ENCODE peak calls at places on chromosomes 13 and 19, in five cellular contexts. One of them, this sample, is unnamed.

GRCh38 chr19:16386619-16387240 is 62.1 kb downstream of the KLF2 start:
- DNase-seq in ascending aorta: no peak
- DNase-seq in NCI-H1694 treated with DMSO at 0.1 percent for 48 hours: peak
- DNase-seq in BE2C: peak
- DNase-seq in body of pancreas: peak
- DNase-seq in this sample: peak

GRCh38 chr19:15331419-15332310 is 674 bp downstream of the BRD4 start:
- DNase-seq in NCI-H1694 treated with DMSO at 0.1 percent for 48 hours: no peak
- DNase-seq in BE2C: peak
- DNase-seq in body of pancreas: peak
- DNase-seq in ascending aorta: no peak
- DNase-seq in this sample: peak

GRCh38 chr19:39083983-39084731 is at the start of gene ACP7:
- DNase-seq in ascending aorta: no peak
- DNase-seq in NCI-H1694 treated with DMSO at 0.1 percent for 48 hours: no peak
- DNase-seq in BE2C: no peak
- DNase-seq in body of pancreas: peak
- DNase-seq in this sample: no peak

GRCh38 chr13:31556376-31556775 is 182.9 kb upstream of the RXFP2 start:
- DNase-seq in BE2C: no peak
- DNase-seq in body of pancreas: no peak
- DNase-seq in NCI-H1694 treated with DMSO at 0.1 percent for 48 hours: no peak
- DNase-seq in ascending aorta: no peak
- DNase-seq in this sample: no peak

GRCh38 chr13:23621316-23621645 is 51.1 kb downstream of the TNFRSF19 start:
- DNase-seq in body of pancreas: no peak
- DNase-seq in NCI-H1694 treated with DMSO at 0.1 percent for 48 hours: no peak
- DNase-seq in ascending aorta: no peak
- DNase-seq in BE2C: no peak
- DNase-seq in this sample: no peak

GRCh38 chr13:30133976-30134375 is 173.4 kb downstream of the KATNAL1 start:
- DNase-seq in NCI-H1694 treated with DMSO at 0.1 percent for 48 hours: no peak
- DNase-seq in body of pancreas: no peak
- DNase-seq in ascending aorta: no peak
- DNase-seq in BE2C: no peak
- DNase-seq in this sample: no peak

GRCh38 chr19:49475995-49476880 is 2.2 kb downstream of the FLT3LG start:
- DNase-seq in body of pancreas: no peak
- DNase-seq in ascending aorta: no peak
- DNase-seq in BE2C: peak
- DNase-seq in NCI-H1694 treated with DMSO at 0.1 percent for 48 hours: peak
- DNase-seq in this sample: peak

GRCh38 chr19:29831041-29831548 is 19.3 kb downstream of the CCNE1 start:
- DNase-seq in NCI-H1694 treated with DMSO at 0.1 percent for 48 hours: no peak
- DNase-seq in ascending aorta: no peak
- DNase-seq in BE2C: no peak
- DNase-seq in body of pancreas: no peak
- DNase-seq in this sample: no peak

GRCh38 chr13:97892717-97893116 is 60.8 kb upstream of the IPO5 start:
- DNase-seq in body of pancreas: no peak
- DNase-seq in NCI-H1694 treated with DMSO at 0.1 percent for 48 hours: no peak
- DNase-seq in ascending aorta: no peak
- DNase-seq in BE2C: no peak
- DNase-seq in this sample: peak

GRCh38 chr19:35403116-35403760 is 32.4 kb downstream of the GPR42 start:
- DNase-seq in body of pancreas: no peak
- DNase-seq in ascending aorta: no peak
- DNase-seq in BE2C: no peak
- DNase-seq in NCI-H1694 treated with DMSO at 0.1 percent for 48 hours: no peak
- DNase-seq in this sample: no peak

GRCh38 chr19:741506-742131 is 9.3 kb upstream of the MISP start:
- DNase-seq in body of pancreas: no peak
- DNase-seq in NCI-H1694 treated with DMSO at 0.1 percent for 48 hours: no peak
- DNase-seq in BE2C: no peak
- DNase-seq in ascending aorta: no peak
- DNase-seq in this sample: no peak

GRCh38 chr19:55091955-55092354 is 16.3 kb downstream of the EPS8L1 start:
- DNase-seq in body of pancreas: peak
- DNase-seq in BE2C: peak
- DNase-seq in ascending aorta: no peak
- DNase-seq in NCI-H1694 treated with DMSO at 0.1 percent for 48 hours: no peak
- DNase-seq in this sample: no peak

GRCh38 chr19:10155834-10156233 is 36.1 kb upstream of the EIF3G start:
- DNase-seq in BE2C: no peak
- DNase-seq in body of pancreas: no peak
- DNase-seq in ascending aorta: no peak
- DNase-seq in NCI-H1694 treated with DMSO at 0.1 percent for 48 hours: no peak
- DNase-seq in this sample: peak

GRCh38 chr19:34678085-34678412 is 571 bp downstream of the ZNF302 start:
- DNase-seq in ascending aorta: no peak
- DNase-seq in BE2C: no peak
- DNase-seq in body of pancreas: no peak
- DNase-seq in NCI-H1694 treated with DMSO at 0.1 percent for 48 hours: no peak
- DNase-seq in this sample: no peak

GRCh38 chr19:38679839-38680238 is 32.4 kb downstream of the ACTN4 start:
- DNase-seq in body of pancreas: no peak
- DNase-seq in ascending aorta: no peak
- DNase-seq in NCI-H1694 treated with DMSO at 0.1 percent for 48 hours: no peak
- DNase-seq in BE2C: no peak
- DNase-seq in this sample: no peak

GRCh38 chr13:78978381-78978998 is 319.5 kb upstream of the OBI1 start:
- DNase-seq in body of pancreas: peak
- DNase-seq in BE2C: peak
- DNase-seq in NCI-H1694 treated with DMSO at 0.1 percent for 48 hours: peak
- DNase-seq in ascending aorta: no peak
- DNase-seq in this sample: peak

GRCh38 chr13:49308104-49308875 is 60.6 kb downstream of the CDADC1 start:
- DNase-seq in NCI-H1694 treated with DMSO at 0.1 percent for 48 hours: no peak
- DNase-seq in BE2C: no peak
- DNase-seq in ascending aorta: peak
- DNase-seq in body of pancreas: peak
- DNase-seq in this sample: peak

GRCh38 chr13:73880365-73880764 is 253.8 kb downstream of the KLF12 start:
- DNase-seq in ascending aorta: no peak
- DNase-seq in BE2C: no peak
- DNase-seq in NCI-H1694 treated with DMSO at 0.1 percent for 48 hours: no peak
- DNase-seq in body of pancreas: no peak
- DNase-seq in this sample: peak

GRCh38 chr13:63449549-63449948 is 2033.9 kb upstream of the PCDH20 start:
- DNase-seq in ascending aorta: no peak
- DNase-seq in body of pancreas: no peak
- DNase-seq in BE2C: no peak
- DNase-seq in NCI-H1694 treated with DMSO at 0.1 percent for 48 hours: no peak
- DNase-seq in this sample: no peak

GRCh38 chr13:77751513-77752456 is 54.3 kb downstream of the SLAIN1 start:
- DNase-seq in body of pancreas: peak
- DNase-seq in ascending aorta: no peak
- DNase-seq in BE2C: peak
- DNase-seq in NCI-H1694 treated with DMSO at 0.1 percent for 48 hours: peak
- DNase-seq in this sample: peak

GRCh38 chr13:110493613-110494012 is 67.9 kb downstream of the RAB20 start:
- DNase-seq in ascending aorta: no peak
- DNase-seq in body of pancreas: no peak
- DNase-seq in BE2C: no peak
- DNase-seq in NCI-H1694 treated with DMSO at 0.1 percent for 48 hours: no peak
- DNase-seq in this sample: no peak

GRCh38 chr19:17755977-17756670 is 4.8 kb downstream of the FCHO1 start:
- DNase-seq in NCI-H1694 treated with DMSO at 0.1 percent for 48 hours: peak
- DNase-seq in body of pancreas: peak
- DNase-seq in ascending aorta: no peak
- DNase-seq in BE2C: peak
- DNase-seq in this sample: peak

GRCh38 chr13:31797154-31797775 is 57.9 kb downstream of the RXFP2 start:
- DNase-seq in body of pancreas: no peak
- DNase-seq in ascending aorta: no peak
- DNase-seq in BE2C: no peak
- DNase-seq in NCI-H1694 treated with DMSO at 0.1 percent for 48 hours: peak
- DNase-seq in this sample: peak

GRCh38 chr13:24142886-24143285 is 17.6 kb upstream of the SPATA13 start:
- DNase-seq in ascending aorta: no peak
- DNase-seq in body of pancreas: peak
- DNase-seq in BE2C: no peak
- DNase-seq in NCI-H1694 treated with DMSO at 0.1 percent for 48 hours: no peak
- DNase-seq in this sample: no peak

GRCh38 chr13:112895521-112896465 is 73.2 kb upstream of the MCF2L start:
- DNase-seq in body of pancreas: no peak
- DNase-seq in ascending aorta: no peak
- DNase-seq in NCI-H1694 treated with DMSO at 0.1 percent for 48 hours: peak
- DNase-seq in BE2C: no peak
- DNase-seq in this sample: no peak

GRCh38 chr13:101941095-101941777 is 460.6 kb downstream of the FGF14 start:
- DNase-seq in NCI-H1694 treated with DMSO at 0.1 percent for 48 hours: no peak
- DNase-seq in BE2C: no peak
- DNase-seq in ascending aorta: no peak
- DNase-seq in body of pancreas: no peak
- DNase-seq in this sample: no peak

This sample was measured in lung microvascular endothelial cell.